ENCODE peak calls at places on chromosomes 3 and 15, in four cellular contexts. L is GF-D8, J is hepatic stellate cell, A is H1. O is an unnamed sample.

GRCh38 chr15:70741677-70742293 is 21.6 kb downstream of the UACA start:
- DNase-seq in L (no peak), A (no peak), J (no peak), O (no peak)

GRCh38 chr3:127064391-127065137 is 81.6 kb downstream of the PLXNA1 start:
- DNase-seq in L (no peak), J (peak), A (no peak), O (no peak)

GRCh38 chr15:28960979-28961378 is 75.2 kb downstream of the APBA2 start:
- DNase-seq in J (peak), L (no peak), A (no peak), O (no peak)

GRCh38 chr15:39833515-39833981 is 50.9 kb upstream of the FSIP1 start:
- DNase-seq in A (no peak), L (no peak), J (no peak), O (no peak)

GRCh38 chr3:79052054-79052681 is 715.6 kb downstream of the ROBO1 start:
- DNase-seq in A (no peak), J (no peak), L (no peak), O (no peak)

GRCh38 chr3:114608293-114608692 is 314.5 kb downstream of the TIGIT start:
- DNase-seq in L (no peak), A (no peak), J (peak), O (no peak)

GRCh38 chr15:98943609-98944111 is 63.9 kb downstream of the PGPEP1L start:
- DNase-seq in A (no peak), L (no peak), J (no peak), O (peak)

GRCh38 chr3:87436781-87437543 is 160.6 kb upstream of the POU1F1 start:
- DNase-seq in L (no peak), J (no peak), A (no peak), O (no peak)

GRCh38 chr15:21267686-21268395 is 172.5 kb downstream of the POTEB3 start:
- DNase-seq in J (no peak), L (no peak), A (no peak), O (no peak)

GRCh38 chr3:170338690-170339340 is 18.7 kb upstream of the SKIL start:
- DNase-seq in A (no peak), L (no peak), J (no peak), O (no peak)